ENCODE peak calls at places on chromosomes 11 and 22, in four cellular contexts. One of them, this sample, is unnamed.

GRCh38 chr11:19441752-19442553 is 201.2 kb upstream of the E2F8 start:
- DNase-seq in IMR-90: peak; percentile 98
- DNase-seq in SK-N-SH: peak; percentile 64
- DNase-seq in GM12878: peak; percentile 95
- DNase-seq in this sample: peak; percentile 97

GRCh38 chr22:43436536-43437267 is 24.9 kb downstream of the MPPED1 start:
- DNase-seq in IMR-90: no peak
- DNase-seq in SK-N-SH: no peak
- DNase-seq in GM12878: no peak
- DNase-seq in this sample: no peak

GRCh38 chr22:24201681-24202590 is 20.6 kb downstream of the SUSD2 start:
- DNase-seq in IMR-90: peak; percentile 35
- DNase-seq in SK-N-SH: no peak
- DNase-seq in GM12878: no peak
- DNase-seq in this sample: no peak

GRCh38 chr11:24808173-24808572 is 311.3 kb downstream of the LUZP2 start:
- DNase-seq in IMR-90: no peak
- DNase-seq in SK-N-SH: no peak
- DNase-seq in GM12878: no peak
- DNase-seq in this sample: no peak

GRCh38 chr11:126440792-126441514 is 85.5 kb downstream of the ST3GAL4 start:
- DNase-seq in IMR-90: peak; percentile 59
- DNase-seq in SK-N-SH: peak; percentile 94
- DNase-seq in GM12878: no peak
- DNase-seq in this sample: peak; percentile 49

GRCh38 chr11:46674463-46675287 is 25.7 kb downstream of the ARHGAP1 start:
- DNase-seq in IMR-90: peak; percentile 18
- DNase-seq in SK-N-SH: peak; percentile 58
- DNase-seq in GM12878: no peak
- DNase-seq in this sample: no peak

GRCh38 chr11:783581-784015 is 6.3 kb downstream of the CEND1 start:
- DNase-seq in IMR-90: peak; percentile 96
- DNase-seq in SK-N-SH: peak; percentile 91
- DNase-seq in GM12878: no peak
- DNase-seq in this sample: peak; percentile 72

GRCh38 chr11:69497221-69497787 is 15.8 kb downstream of the LINC01488 start:
- DNase-seq in IMR-90: peak; percentile 95
- DNase-seq in SK-N-SH: no peak
- DNase-seq in GM12878: no peak
- DNase-seq in this sample: peak; percentile 64

GRCh38 chr11:128086794-128087193 is 500.6 kb downstream of the ETS1 start:
- DNase-seq in IMR-90: no peak
- DNase-seq in SK-N-SH: no peak
- DNase-seq in GM12878: no peak
- DNase-seq in this sample: no peak

DNA sequence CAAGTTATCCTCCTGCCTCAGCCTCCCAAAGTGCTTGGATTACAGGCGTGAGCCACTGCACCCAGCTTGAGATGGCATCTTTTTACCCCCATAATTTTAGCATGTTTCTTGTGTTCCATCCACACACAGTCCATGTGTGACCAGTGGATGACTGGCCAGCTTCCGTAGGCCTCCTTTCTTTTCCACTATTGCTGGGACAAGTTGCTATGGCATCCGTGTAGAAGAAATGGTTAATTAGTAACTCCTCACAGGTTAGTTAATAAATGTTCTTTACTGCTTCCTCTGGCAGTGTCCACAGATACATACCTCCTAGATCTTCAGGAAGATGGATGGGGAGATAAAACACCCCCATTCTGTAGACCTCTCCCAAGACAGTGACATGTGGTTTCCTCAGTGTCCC is 154.3 kb upstream of the RASSF10 start:
- DNase-seq in IMR-90: no peak
- DNase-seq in SK-N-SH: no peak
- DNase-seq in GM12878: no peak
- DNase-seq in this sample: no peak
- H3K27ac ChIP-seq in IMR-90: no peak overlapping the region
- H3K27ac ChIP-seq in SK-N-SH: no peak overlapping the region
- H3K27ac ChIP-seq in GM12878: no peak overlapping the region
- H3K27ac ChIP-seq in this sample: no peak overlapping the region

DNA sequence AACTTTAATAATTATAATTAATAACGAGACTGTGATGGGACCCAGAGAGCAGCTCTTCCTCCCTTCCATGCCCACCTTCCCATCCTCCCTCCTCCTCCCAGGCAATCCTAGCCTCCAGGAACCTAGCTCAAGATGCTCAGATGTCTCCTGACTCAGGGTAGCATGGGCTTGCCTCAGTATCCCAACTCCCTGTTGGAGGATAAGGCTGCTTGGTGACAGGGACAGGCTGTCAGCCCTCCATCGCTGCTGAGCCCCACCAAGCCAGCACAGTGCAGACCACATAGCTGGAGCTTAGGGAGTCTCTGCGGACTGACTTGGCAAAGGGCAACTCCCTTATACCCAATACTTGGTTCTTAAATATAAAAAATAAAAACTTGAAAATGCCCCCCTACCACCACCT is 11.5 kb downstream of the MYH9 start:
- DNase-seq in IMR-90: no peak
- DNase-seq in SK-N-SH: no peak
- DNase-seq in GM12878: no peak
- DNase-seq in this sample: no peak
- H4K20me1 ChIP-seq in IMR-90: peaks cover 100% of the 10 kb centered on the region
- H4K20me1 ChIP-seq in SK-N-SH: peaks cover 100% of the 10 kb centered on the region
- H4K20me1 ChIP-seq in GM12878: peaks cover 10% of the 10 kb centered on the region
- H4K20me1 ChIP-seq in this sample: peaks cover 20% of the 10 kb centered on the region

GRCh38 chr22:29194269-29194668 is 11.4 kb upstream of the EMID1 start:
- DNase-seq in IMR-90: no peak
- DNase-seq in SK-N-SH: no peak
- DNase-seq in GM12878: no peak
- DNase-seq in this sample: no peak
- TF ChIP-seq CTCF in IMR-90: no peak
- TF ChIP-seq CTCF in SK-N-SH: no peak
- TF ChIP-seq CTCF in GM12878: no peak
- TF ChIP-seq CTCF in this sample: peak; percentile 8

GRCh38 chr11:65968600-65969482 is 7.3 kb downstream of the SART1 start:
- DNase-seq in IMR-90: no peak
- DNase-seq in SK-N-SH: no peak
- DNase-seq in GM12878: no peak
- DNase-seq in this sample: no peak
- H3K27ac ChIP-seq in IMR-90: no peak overlapping the region
- H3K27ac ChIP-seq in SK-N-SH: no peak overlapping the region
- H3K27ac ChIP-seq in GM12878: no peak overlapping the region
- H3K27ac ChIP-seq in this sample: no peak overlapping the region

GRCh38 chr22:38503021-38503420 is 3.1 kb downstream of the DDX17 start:
- DNase-seq in IMR-90: no peak
- DNase-seq in SK-N-SH: no peak
- DNase-seq in GM12878: no peak
- DNase-seq in this sample: no peak
- H4K20me1 ChIP-seq in IMR-90: peaks cover 70% of the 10 kb centered on the region
- H4K20me1 ChIP-seq in SK-N-SH: peaks cover 61% of the 10 kb centered on the region
- H4K20me1 ChIP-seq in GM12878: peaks cover 7% of the 10 kb centered on the region
- H4K20me1 ChIP-seq in this sample: peaks cover 4% of the 10 kb centered on the region

DNA sequence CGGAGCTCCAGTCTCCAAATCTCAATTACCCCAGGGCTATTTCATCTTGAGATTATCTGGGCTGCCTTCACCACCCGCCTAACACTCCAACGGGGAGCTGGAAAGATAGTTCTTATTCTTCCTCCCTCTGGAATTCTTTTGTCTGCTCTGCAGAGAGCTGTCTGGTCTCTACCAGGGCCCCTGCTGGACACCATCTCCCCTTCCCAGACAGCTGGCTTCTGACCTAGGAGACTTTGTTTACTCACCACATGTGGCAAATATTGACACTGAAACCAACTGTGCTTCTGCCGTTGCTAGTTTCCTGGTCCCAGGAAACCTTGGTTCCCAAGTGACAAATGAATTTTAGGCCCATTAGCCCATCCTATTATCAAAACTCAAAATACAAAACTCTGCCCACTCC is 93.8 kb downstream of the DSCAML1 start:
- DNase-seq in IMR-90: no peak
- DNase-seq in SK-N-SH: no peak
- DNase-seq in GM12878: no peak
- DNase-seq in this sample: no peak
- TF ChIP-seq CTCF in IMR-90: no peak
- TF ChIP-seq CTCF in SK-N-SH: no peak
- TF ChIP-seq CTCF in GM12878: no peak
- TF ChIP-seq CTCF in this sample: no peak

This sample was measured in mammary epithelial cell.